ENCODE peak calls at places on chromosomes 6 and 20, in eight cellular contexts. I is NCI-H1105; A is tibial artery; G is progenitor cell of endocrine pancreas; K is IMR-90; J is dermis blood vessel endothelial cell; T is stimulated activated CD4-positive, alpha-beta T cell treated with anti-CD3 and anti-CD28 coated beads, Interleukin-1b, Interleukin-23, amount 100 ng/mL, for 24 hours; L is NCI-H510A. Z is an unnamed sample.
A peak's percentile ranks its signal among the peaks of the same experiment; 100 is the strongest.

GRCh38 chr6:48101277-48101676 is 9.7 kb downstream of the PTCHD4 start:
- DNase-seq in K (no peak), J (peak; percentile 36), A (no peak), I (no peak), T (no peak), G (no peak), L (no peak), Z (no peak)

GRCh38 chr20:58870293-58871014 is 17.9 kb downstream of the GNAS start:
- DNase-seq in L (no peak), G (peak; percentile 71), T (no peak), K (peak; percentile 47), J (peak; percentile 82), I (peak; percentile 73), A (peak; percentile 45), Z (peak; percentile 77)

GRCh38 chr6:119521251-119521650 is 171.7 kb upstream of the MAN1A1 start:
- DNase-seq in L (no peak), J (no peak), I (no peak), T (no peak), A (no peak), G (no peak), K (no peak), Z (no peak)

GRCh38 chr6:138999949-139000725 is 12.1 kb upstream of the REPS1 start:
- DNase-seq in J (no peak), K (no peak), T (no peak), G (no peak), I (peak; percentile 69), A (no peak), L (no peak), Z (no peak)

GRCh38 chr20:33460711-33461110 is 17.1 kb upstream of the SNTA1 start:
- DNase-seq in I (no peak), G (no peak), L (no peak), J (no peak), A (no peak), T (no peak), K (no peak), Z (no peak)

GRCh38 chr6:45922728-45923351 is 92.8 kb downstream of the CLIC5 start:
- DNase-seq in J (peak; percentile 68), L (peak; percentile 24), G (peak; percentile 28), I (peak; percentile 29), A (peak; percentile 72), K (peak; percentile 61), T (peak; percentile 16), Z (peak; percentile 66)

GRCh38 chr20:22389836-22390542 is 194.4 kb downstream of the FOXA2 start:
- DNase-seq in A (no peak), I (peak; percentile 34), K (no peak), T (no peak), L (peak; percentile 65), G (no peak), J (no peak), Z (peak; percentile 80)

GRCh38 chr6:57242505-57242904 is 20.4 kb upstream of the RAB23 start:
- DNase-seq in A (no peak), J (peak; percentile 69), K (peak; percentile 99), L (no peak), I (no peak), G (no peak), T (no peak), Z (no peak)

GRCh38 chr6:153668758-153669157 is 370.3 kb upstream of the OPRM1 start:
- DNase-seq in T (no peak), K (no peak), G (no peak), J (no peak), A (no peak), L (no peak), I (no peak), Z (no peak)

GRCh38 chr6:1735239-1735803 is 125.6 kb downstream of the FOXC1 start:
- DNase-seq in T (no peak), I (no peak), J (no peak), L (no peak), K (no peak), A (no peak), G (no peak), Z (no peak)

GRCh38 chr6:169701218-169701952 is 444 bp downstream of the WDR27 start:
- DNase-seq in J (no peak), L (no peak), A (no peak), T (no peak), G (no peak), K (no peak), I (peak; percentile 33), Z (no peak)

GRCh38 chr6:169720207-169720855 is 4.0 kb downstream of the PHF10 start:
- DNase-seq in T (no peak), K (no peak), J (no peak), A (no peak), L (no peak), I (no peak), G (no peak), Z (no peak)

GRCh38 chr6:90780778-90781177 is 193.9 kb upstream of the MAP3K7 start:
- DNase-seq in K (no peak), L (no peak), A (no peak), T (no peak), J (no peak), I (no peak), G (no peak), Z (no peak)

GRCh38 chr6:5672581-5673011 is 334.1 kb downstream of the NRN1 start:
- DNase-seq in T (no peak), K (peak; percentile 90), I (no peak), L (no peak), G (no peak), J (peak; percentile 18), A (peak; percentile 50), Z (peak; percentile 36)

GRCh38 chr6:36642913-36643817 is 35.3 kb upstream of the CDKN1A start:
- DNase-seq in K (peak; percentile 90), J (peak; percentile 73), I (no peak), T (no peak), G (no peak), L (no peak), A (peak; percentile 92), Z (no peak)

GRCh38 chr20:48166082-48166835 is 381.0 kb upstream of the SULF2 start:
- DNase-seq in K (no peak), J (no peak), G (no peak), T (no peak), A (no peak), L (no peak), I (no peak), Z (no peak)

GRCh38 chr6:101458341-101458740 is 64.8 kb downstream of the GRIK2 start:
- DNase-seq in T (no peak), L (no peak), J (no peak), G (no peak), K (peak; percentile 40), A (no peak), I (no peak), Z (no peak)

Z was measured in H9.